ENCODE peak calls at places on chromosomes 1 and 21, in five cellular contexts. N is endodermal cell, B is tibial nerve, X is prostate gland, E is sigmoid colon. A is an unnamed sample.

GRCh38 chr1:246703581-246703980 is 20.6 kb upstream of the SCCPDH start:
- DNase-seq in N (no peak), B (no peak), X (no peak), E (no peak), A (no peak)

GRCh38 chr1:6783956-6784559 is 1.2 kb upstream of the CAMTA1 start:
- DNase-seq in N (no peak), B (no peak), X (no peak), E (no peak), A (no peak)

GRCh38 chr1:85321237-85321964 is 45.0 kb upstream of the BCL10 start:
- DNase-seq in N (no peak), B (no peak), X (no peak), E (no peak), A (no peak)

GRCh38 chr1:2468041-2468472 is 8.0 kb upstream of the PLCH2 start:
- DNase-seq in N (peak), B (no peak), X (no peak), E (no peak), A (no peak)

GRCh38 chr1:166907763-166908162 is 31.7 kb upstream of the TADA1 start:
- DNase-seq in N (no peak), B (no peak), X (no peak), E (no peak), A (no peak)

GRCh38 chr21:17461582-17461981 is 51.3 kb upstream of the CXADR start:
- DNase-seq in N (no peak), B (no peak), X (no peak), E (no peak), A (no peak)

GRCh38 chr1:65235867-65236805 is 73.2 kb upstream of the DNAJC6 start:
- DNase-seq in N (no peak), B (no peak), X (no peak), E (no peak), A (no peak)

GRCh38 chr1:157775101-157775870 is 1.6 kb downstream of the FCRL2 start:
- DNase-seq in N (no peak), B (no peak), X (no peak), E (no peak), A (no peak)

GRCh38 chr1:164772635-164773034 is 213.7 kb downstream of the PBX1 start:
- DNase-seq in N (peak), B (no peak), X (peak), E (peak), A (no peak)

GRCh38 chr1:246284021-246284420 is 223.1 kb downstream of the SMYD3 start:
- DNase-seq in N (peak), B (no peak), X (no peak), E (no peak), A (no peak)

GRCh38 chr1:244395965-244396364 is 55.7 kb downstream of the ADSS2 start:
- DNase-seq in N (peak), B (no peak), X (no peak), E (no peak), A (no peak)

GRCh38 chr1:115134850-115135484 is 45.7 kb upstream of the TSPAN2 start:
- DNase-seq in N (no peak), B (no peak), X (no peak), E (no peak), A (no peak)

GRCh38 chr1:151461694-151462093 is 2.4 kb upstream of the POGZ start:
- DNase-seq in N (no peak), B (no peak), X (no peak), E (no peak), A (no peak)

GRCh38 chr1:65208577-65208976 is 60.6 kb downstream of the AK4 start:
- DNase-seq in N (no peak), B (no peak), X (no peak), E (no peak), A (no peak)

GRCh38 chr1:56908619-56909340 is 54.2 kb downstream of the C8A start:
- DNase-seq in N (peak), B (no peak), X (no peak), E (no peak), A (no peak)

GRCh38 chr1:243575070-243575469 is 275.0 kb downstream of the AKT3 start:
- DNase-seq in N (no peak), B (no peak), X (no peak), E (no peak), A (no peak)

GRCh38 chr1:64948905-64949833 is 17.2 kb downstream of the JAK1 start:
- DNase-seq in N (no peak), B (no peak), X (no peak), E (no peak), A (no peak)

GRCh38 chr1:72283204-72284083 is 1.1 kb upstream of the NEGR1 start:
- DNase-seq in N (peak), B (peak), X (peak), E (peak), A (no peak)

GRCh38 chr1:169794530-169795416 is at the start of gene METTL18:
- DNase-seq in N (peak), B (peak), X (peak), E (peak), A (peak)

GRCh38 chr1:8396083-8396911 is 78.4 kb downstream of the SLC45A1 start:
- DNase-seq in N (no peak), B (no peak), X (no peak), E (no peak), A (no peak)

GRCh38 chr1:226870323-226871046 is at the start of gene PSEN2:
- DNase-seq in N (peak), B (no peak), X (peak), E (peak), A (peak)

GRCh38 chr1:115364044-115364775 is 26.2 kb upstream of the NGF start:
- DNase-seq in N (no peak), B (no peak), X (no peak), E (no peak), A (no peak)

DNA sequence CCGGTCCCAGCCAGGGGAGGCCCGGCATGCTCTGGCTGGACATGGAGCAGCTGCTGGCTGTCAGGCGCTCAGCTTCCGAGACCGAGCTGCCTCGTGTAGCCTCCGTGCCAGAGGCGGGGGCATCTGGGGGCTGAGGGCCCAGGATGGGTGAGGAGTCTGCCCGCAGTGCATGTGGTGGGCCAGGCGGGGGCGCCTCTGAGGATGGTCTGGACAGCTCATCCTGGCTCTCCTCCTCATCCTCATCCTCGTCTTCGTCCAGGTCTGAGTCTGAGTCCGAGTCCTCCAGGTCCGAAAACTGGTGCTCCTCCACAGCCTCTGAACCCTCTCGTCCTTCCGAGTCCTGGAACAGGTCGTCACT is 28.9 kb upstream of the EDN2 start:
- DNase-seq in N (peak), B (no peak), X (no peak), E (no peak), A (no peak)
- TF ChIP-seq CTCF in N (peak), B (no peak), X (no peak), E (no peak), A (peak)

GRCh38 chr1:15524283-15525042 is 448 bp upstream of the CASP9 start:
- DNase-seq in N (peak), B (peak), X (peak), E (peak), A (peak)

GRCh38 chr1:15525043-15525958 is 1.3 kb upstream of the CASP9 start:
- DNase-seq in N (peak), B (peak), X (no peak), E (peak), A (no peak)

GRCh38 chr1:15523922-15524282 is at the start of gene CASP9:
- DNase-seq in N (no peak), B (no peak), X (no peak), E (no peak), A (no peak)

GRCh38 chr1:15526021-15526489 is 593 bp upstream of the DNAJC16 start:
- DNase-seq in N (no peak), B (no peak), X (peak), E (no peak), A (no peak)

DNA sequence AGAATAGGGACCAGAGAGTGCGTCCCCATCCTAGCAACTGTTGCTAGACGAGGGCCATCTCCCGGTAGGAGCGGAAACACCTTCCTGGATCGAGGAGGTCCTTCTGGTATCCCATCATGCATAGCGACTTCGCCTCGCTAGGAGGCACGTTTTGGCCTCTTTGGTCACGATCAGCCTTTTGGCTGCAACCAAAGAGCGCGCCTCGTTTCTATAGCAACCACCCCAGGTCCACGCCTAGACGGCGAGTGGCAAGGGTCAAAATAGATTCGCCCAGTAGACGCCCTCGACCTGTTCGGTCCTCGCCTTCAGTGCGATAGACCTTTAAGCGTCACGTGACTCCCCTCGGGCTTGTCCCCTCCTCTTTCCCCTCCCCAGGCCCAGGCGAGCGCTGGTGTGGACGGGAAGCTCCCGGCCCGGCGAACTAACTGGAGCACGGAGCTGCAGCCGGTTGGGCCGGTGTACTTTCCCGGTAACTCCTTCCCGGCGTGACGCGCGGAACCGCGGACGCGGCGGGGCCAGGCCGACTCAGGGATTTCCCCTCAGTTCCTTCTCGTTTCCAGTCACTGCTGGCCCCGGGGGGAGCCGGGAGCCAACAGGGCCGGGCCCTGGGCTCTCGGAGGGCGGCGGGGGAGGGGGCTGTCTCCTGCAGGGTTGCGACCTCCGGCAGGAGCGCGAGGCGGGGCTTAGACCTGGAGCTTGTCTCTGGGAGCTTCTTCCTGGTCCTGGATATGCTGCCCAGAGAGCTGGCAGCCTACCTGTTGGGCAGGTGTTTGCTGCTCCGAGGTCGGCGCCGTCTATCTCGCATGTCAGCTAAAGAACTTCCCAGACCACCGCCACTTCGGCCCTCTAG is at the start of gene DNAJC16:
- DNase-seq in N (peak), B (peak), X (peak), E (peak), A (peak)
- TF ChIP-seq CTCF in N (peak), B (peak), X (peak), E (no peak), A (peak)

GRCh38 chr1:155983191-155984023 is 5.1 kb upstream of the ARHGEF2 start:
- DNase-seq in N (peak), B (peak), X (no peak), E (peak), A (peak)
- TF ChIP-seq CTCF in N (peak), B (no peak), X (no peak), E (no peak), A (peak)

DNA sequence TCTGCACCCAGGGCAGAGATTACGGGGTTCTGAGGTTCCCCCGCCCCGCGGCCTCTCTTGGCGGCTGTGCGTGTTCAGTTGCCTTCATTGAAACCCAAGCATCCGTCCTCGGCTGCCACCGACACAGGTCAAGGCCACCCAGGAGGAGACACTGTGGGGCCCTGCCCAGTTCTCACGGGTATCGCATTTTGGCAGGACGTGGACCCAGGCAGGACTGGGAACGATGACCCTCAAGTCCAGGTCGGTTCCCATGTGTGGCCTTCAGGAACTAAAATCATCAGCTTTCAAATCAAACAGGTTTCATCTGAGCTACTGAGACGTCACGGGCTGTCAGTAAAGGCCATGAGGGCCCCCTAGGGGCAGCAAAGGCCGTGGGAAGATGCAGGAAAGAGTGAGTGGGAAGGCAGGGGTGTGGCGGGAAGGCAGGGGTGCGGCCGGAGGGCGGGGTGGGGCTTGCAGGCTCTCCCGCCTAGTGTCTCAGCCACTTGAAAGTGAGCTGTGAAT is 7.0 kb upstream of the C1orf174 start:
- DNase-seq in N (peak), B (no peak), X (no peak), E (peak), A (no peak)
- TF ChIP-seq CTCF in N (peak), B (no peak), X (no peak), E (no peak), A (peak)

GRCh38 chr1:12424150-12424549 is 193.9 kb downstream of the DHRS3 start:
- DNase-seq in N (no peak), B (no peak), X (no peak), E (no peak), A (no peak)

GRCh38 chr1:12426030-12426429 is 192.0 kb downstream of the DHRS3 start:
- DNase-seq in N (no peak), B (no peak), X (no peak), E (no peak), A (no peak)

GRCh38 chr1:12417389-12417788 is 187.6 kb downstream of the VPS13D start:
- DNase-seq in N (no peak), B (no peak), X (no peak), E (no peak), A (no peak)

GRCh38 chr1:12424793-12425192 is 193.2 kb downstream of the DHRS3 start:
- DNase-seq in N (no peak), B (no peak), X (no peak), E (no peak), A (no peak)

DNA sequence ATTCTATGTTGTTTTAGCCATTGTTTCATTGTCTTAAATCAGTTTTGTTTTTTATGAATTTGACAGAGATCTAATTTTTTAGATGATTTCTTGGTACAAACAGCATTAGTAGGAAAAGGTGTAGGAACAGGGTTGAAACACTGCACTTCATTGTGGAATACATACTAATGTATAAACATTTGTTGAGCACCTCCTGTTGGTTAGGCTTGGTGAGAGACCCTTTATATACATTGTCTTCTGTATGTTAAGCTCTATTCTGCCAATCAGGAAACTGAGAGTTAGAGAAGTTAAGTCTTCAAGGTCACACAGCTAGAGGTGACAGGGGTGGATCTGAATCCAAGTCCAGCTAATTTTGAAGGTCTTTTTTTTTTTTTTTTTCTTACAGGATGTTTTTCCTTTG is 192.7 kb downstream of the VPS13D start:
- DNase-seq in N (no peak), B (no peak), X (no peak), E (no peak), A (no peak)
- TF ChIP-seq CTCF in N (peak), B (no peak), X (no peak), E (no peak), A (peak)

GRCh38 chr1:77513839-77514763 is 168.4 kb downstream of the ZZZ3 start:
- DNase-seq in N (peak), B (no peak), X (no peak), E (no peak), A (no peak)

GRCh38 chr1:77516106-77516505 is 166.4 kb downstream of the ZZZ3 start:
- DNase-seq in N (no peak), B (no peak), X (no peak), E (no peak), A (no peak)

GRCh38 chr1:77511440-77511840 is 171.0 kb downstream of the ZZZ3 start:
- DNase-seq in N (no peak), B (no peak), X (no peak), E (no peak), A (no peak)

GRCh38 chr1:77509898-77510297 is 172.6 kb downstream of the ZZZ3 start:
- DNase-seq in N (no peak), B (no peak), X (no peak), E (no peak), A (no peak)

GRCh38 chr1:77514871-77515776 is 167.3 kb downstream of the ZZZ3 start:
- DNase-seq in N (peak), B (no peak), X (no peak), E (no peak), A (no peak)
- TF ChIP-seq CTCF in N (peak), B (no peak), X (no peak), E (no peak), A (no peak)